ENCODE peak calls at places on chromosomes 13 and 19, in four cellular contexts. F, T, G and P are unnamed samples.

GRCh38 chr19:23799321-23799720 is 40.6 kb upstream of the ZNF681 start:
- DNase-seq in F (no peak), T (no peak), G (no peak), P (no peak)

GRCh38 chr13:100497394-100497793 is 91.2 kb downstream of the GGACT start:
- DNase-seq in F (no peak), T (no peak), G (peak; percentile 41), P (peak; percentile 17)

GRCh38 chr13:112793545-112794445 is 104.0 kb downstream of the ATP11A start:
- DNase-seq in F (peak; percentile 16), T (no peak), G (no peak), P (no peak)

GRCh38 chr13:30153871-30154426 is 153.4 kb downstream of the KATNAL1 start:
- DNase-seq in F (no peak), T (no peak), G (no peak), P (peak; percentile 49)

GRCh38 chr13:65808061-65808460 is 1422.1 kb downstream of the PCDH9 start:
- DNase-seq in F (no peak), T (no peak), G (peak; percentile 5), P (peak; percentile 43)

GRCh38 chr13:59303433-59303832 is 860.3 kb downstream of the DIAPH3 start:
- DNase-seq in F (no peak), T (no peak), G (no peak), P (no peak)

GRCh38 chr13:77429320-77430142 is 102.6 kb upstream of the MYCBP2 start:
- DNase-seq in F (no peak), T (no peak), G (peak; percentile 28), P (no peak)

GRCh38 chr13:29743229-29743786 is 107.1 kb downstream of the UBL3 start:
- DNase-seq in F (no peak), T (peak; percentile 26), G (no peak), P (peak; percentile 78)

GRCh38 chr13:95099541-95099940 is 201.7 kb downstream of the ABCC4 start:
- DNase-seq in F (no peak), T (no peak), G (peak; percentile 94), P (no peak)

GRCh38 chr19:33186835-33187540 is 7.1 kb upstream of the LRP3 start:
- DNase-seq in F (no peak), T (peak; percentile 77), G (no peak), P (no peak)

GRCh38 chr19:45451181-45451849 is 16.5 kb upstream of the FOSB start:
- DNase-seq in F (no peak), T (peak; percentile 54), G (peak; percentile 86), P (peak; percentile 50)

GRCh38 chr19:41351339-41352245 is 2.1 kb downstream of the TGFB1 start:
- DNase-seq in F (peak; percentile 64), T (peak; percentile 79), G (peak; percentile 28), P (peak; percentile 79)

GRCh38 chr19:20359933-20360720 is 193.1 kb downstream of the ZNF486 start:
- DNase-seq in F (no peak), T (no peak), G (no peak), P (no peak)

GRCh38 chr13:81021284-81021683 is 680.4 kb upstream of the SPRY2 start:
- DNase-seq in F (no peak), T (no peak), G (no peak), P (no peak)

GRCh38 chr13:86569119-86569518 is 769.9 kb upstream of the SLITRK6 start:
- DNase-seq in F (no peak), T (no peak), G (no peak), P (no peak)

GRCh38 chr19:31392514-31392913 is 43.3 kb upstream of the TSHZ3 start:
- DNase-seq in F (no peak), T (no peak), G (no peak), P (peak; percentile 51)

GRCh38 chr13:28659611-28659970 is 661 bp downstream of the POMP start:
- DNase-seq in F (no peak), T (no peak), G (peak; percentile 37), P (peak; percentile 76)

GRCh38 chr19:23916991-23917390 is 2.3 kb downstream of the ZNF726 start:
- DNase-seq in F (no peak), T (no peak), G (peak; percentile 4), P (peak; percentile 1)

GRCh38 chr19:41595258-41595889 is 19.4 kb downstream of the CEACAM21 start:
- DNase-seq in F (peak; percentile 73), T (peak; percentile 61), G (peak; percentile 57), P (peak; percentile 71)

GRCh38 chr13:109479534-109479933 is 306.8 kb downstream of the IRS2 start:
- DNase-seq in F (no peak), T (no peak), G (no peak), P (no peak)

GRCh38 chr19:45311640-45312039 is 11.0 kb downstream of the CKM start:
- DNase-seq in F (no peak), T (no peak), G (no peak), P (no peak)

GRCh38 chr13:42073683-42074082 is 25.2 kb downstream of the DGKH start:
- DNase-seq in F (no peak), T (no peak), G (peak; percentile 52), P (no peak)

GRCh38 chr13:79654520-79654919 is 173.6 kb downstream of the NDFIP2 start:
- DNase-seq in F (no peak), T (no peak), G (no peak), P (no peak)

GRCh38 chr19:42794751-42795150 is 29.3 kb upstream of the PSG8 start:
- DNase-seq in F (no peak), T (no peak), G (no peak), P (no peak)

GRCh38 chr19:5492813-5493409 is 37.7 kb downstream of the ZNRF4 start:
- DNase-seq in F (no peak), T (no peak), G (no peak), P (peak; percentile 4)

GRCh38 chr13:75302031-75302430 is 179.9 kb downstream of the TBC1D4 start:
- DNase-seq in F (no peak), T (no peak), G (no peak), P (no peak)

GRCh38 chr13:66805657-66806056 is 424.5 kb downstream of the PCDH9 start:
- DNase-seq in F (peak; percentile 57), T (no peak), G (peak; percentile 81), P (peak; percentile 64)

GRCh38 chr19:525857-526419 is 5.6 kb upstream of the CDC34 start:
- DNase-seq in F (no peak), T (no peak), G (no peak), P (no peak)

GRCh38 chr13:27131202-27131623 is 40.4 kb downstream of the USP12 start:
- DNase-seq in F (no peak), T (no peak), G (no peak), P (no peak)

GRCh38 chr13:114310961-114311360 is 3.3 kb upstream of the CHAMP1 start:
- DNase-seq in F (no peak), T (no peak), G (peak; percentile 21), P (peak; percentile 39)

GRCh38 chr13:95201814-95202521 is 99.3 kb downstream of the ABCC4 start:
- DNase-seq in F (no peak), T (no peak), G (peak; percentile 1), P (no peak)

GRCh38 chr19:14031719-14032480 is at the start of gene IL27RA:
- DNase-seq in F (peak; percentile 40), T (peak; percentile 75), G (peak; percentile 15), P (peak; percentile 75)

DNA sequence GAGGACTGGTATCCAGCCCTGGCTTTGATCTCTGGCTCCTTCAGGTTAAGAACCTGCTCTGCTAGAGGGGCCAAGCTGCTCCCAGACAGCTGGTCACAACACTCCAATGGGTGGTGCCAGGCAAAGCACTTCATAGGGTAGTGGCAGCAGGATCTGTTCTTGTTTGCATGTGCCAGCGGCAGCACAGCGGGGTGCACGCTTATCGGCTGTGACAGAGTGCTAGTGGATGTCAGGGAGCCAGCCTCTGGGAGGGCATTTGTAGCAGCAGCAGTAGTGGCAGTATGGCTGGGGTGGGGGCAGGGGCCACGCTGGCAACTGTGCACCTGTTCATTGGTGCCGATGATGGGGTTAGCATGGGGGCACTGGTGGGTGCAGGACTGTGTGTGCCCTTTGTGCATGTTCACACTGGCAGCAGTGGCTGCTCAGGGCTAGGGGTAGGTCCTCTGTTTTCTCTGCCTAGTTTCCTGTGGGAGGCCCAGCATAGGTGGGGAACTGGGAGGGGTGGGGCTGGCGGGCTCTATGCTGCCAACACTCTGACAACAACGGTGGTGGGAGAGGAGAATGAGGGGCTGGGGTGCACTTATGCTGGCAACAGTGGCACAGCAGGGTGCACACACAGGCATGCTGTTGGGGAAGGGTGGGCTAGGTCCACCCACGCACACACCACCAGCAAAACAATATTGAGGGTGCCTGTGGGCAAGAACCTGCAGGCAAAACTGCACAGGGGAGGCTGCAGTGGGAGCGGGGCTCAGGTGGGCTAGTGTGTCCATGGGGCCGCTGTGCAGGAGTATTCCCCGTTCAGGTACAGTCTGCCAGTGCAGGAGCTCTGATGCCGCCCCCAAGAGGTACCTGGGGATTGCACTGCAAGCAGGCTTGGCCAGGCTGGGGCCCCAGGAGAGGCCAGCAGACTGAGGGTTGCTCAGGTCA is 19.3 kb downstream of the AP1M1 start:
- DNase-seq in F (no peak), T (no peak), G (no peak), P (no peak)
- H3K36me3 ChIP-seq in F (no peaks in the 10 kb centered on the region), T (peaks cover 26% of the 10 kb centered on the region), G (peaks cover 46% of the 10 kb centered on the region), P (peaks cover 74% of the 10 kb centered on the region)

GRCh38 chr19:11652492-11652891 is 55.2 kb downstream of the ZNF627 start:
- DNase-seq in F (no peak), T (no peak), G (no peak), P (no peak)
- H3K36me3 ChIP-seq in F (no peaks in the 10 kb centered on the region), T (peaks cover 19% of the 10 kb centered on the region), G (peaks cover 4% of the 10 kb centered on the region), P (peaks cover 9% of the 10 kb centered on the region)

GRCh38 chr19:47310819-47311218 is 1.2 kb downstream of the C5AR1 start:
- DNase-seq in F (peak; percentile 59), T (no peak), G (no peak), P (no peak)

GRCh38 chr19:47309038-47309437 is 623 bp upstream of the C5AR1 start:
- DNase-seq in F (no peak), T (no peak), G (no peak), P (peak; percentile 43)

GRCh38 chr19:47309608-47310007 is at the start of gene C5AR1:
- DNase-seq in F (no peak), T (peak; percentile 29), G (no peak), P (no peak)

GRCh38 chr19:47312366-47313006 is 2.8 kb downstream of the C5AR1 start:
- DNase-seq in F (no peak), T (no peak), G (no peak), P (no peak)

DNA sequence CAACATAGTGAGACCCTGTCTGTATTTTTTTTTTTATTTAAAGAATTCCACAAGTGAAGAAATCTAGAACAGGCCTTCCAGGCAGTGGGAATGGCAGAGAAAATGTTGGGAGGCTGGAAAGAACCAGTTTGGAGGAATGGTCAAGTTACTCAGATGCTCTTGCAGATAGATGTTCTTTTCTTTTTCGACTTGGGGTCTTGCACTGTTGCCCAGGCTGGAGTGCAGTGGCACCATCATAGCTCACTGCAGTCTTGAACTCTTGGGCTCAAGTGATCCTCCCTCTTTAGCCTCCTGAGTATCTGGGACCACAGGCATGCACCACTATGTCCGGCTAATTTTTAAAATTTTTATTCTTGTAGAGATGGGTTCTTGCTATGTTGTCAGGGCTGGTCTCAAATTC is 662 bp downstream of the C5AR1 start:
- DNase-seq in F (no peak), T (no peak), G (no peak), P (no peak)
- H3K36me3 ChIP-seq in F (no peaks in the 10 kb centered on the region), T (no peaks in the 10 kb centered on the region), G (no peaks in the 10 kb centered on the region), P (no peaks in the 10 kb centered on the region)

GRCh38 chr13:24456396-24456795 is 56.2 kb downstream of the PARP4 start:
- DNase-seq in F (no peak), T (no peak), G (no peak), P (no peak)

GRCh38 chr13:24454100-24454499 is 58.5 kb downstream of the PARP4 start:
- DNase-seq in F (no peak), T (no peak), G (no peak), P (no peak)

DNA sequence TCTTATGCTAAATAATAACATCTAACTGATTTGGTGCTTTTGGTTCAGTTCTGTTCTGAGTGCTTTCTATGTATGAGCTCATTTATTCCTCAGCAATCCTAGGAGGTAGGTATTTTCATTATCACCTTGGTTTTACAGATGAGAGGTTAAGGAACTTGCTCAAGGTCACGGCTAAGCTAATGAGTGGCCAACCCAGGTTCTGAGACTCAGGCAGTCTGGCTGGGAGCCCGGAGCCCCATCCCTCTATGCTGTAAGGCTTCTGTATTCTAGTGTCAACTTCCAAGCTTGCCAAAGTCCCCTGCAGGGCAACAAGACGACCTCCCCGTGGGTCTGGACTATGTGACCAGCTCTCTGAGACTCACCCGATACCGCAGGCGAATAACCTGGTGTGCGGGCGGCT is 60.5 kb downstream of the PARP4 start:
- DNase-seq in F (no peak), T (no peak), G (no peak), P (no peak)
- H3K36me3 ChIP-seq in F (peaks cover 71% of the 10 kb centered on the region), T (peaks cover 75% of the 10 kb centered on the region), G (peaks cover 51% of the 10 kb centered on the region), P (peaks cover 78% of the 10 kb centered on the region)